ENCODE peak calls at places on chromosomes 5 and 9, in eight cellular contexts. O is GM12878; I is RWPE1; A is cardiac muscle cell; E is IMR-90; R is uterus; V is CD8-positive, alpha-beta memory T cell; N is gastrocnemius medialis. D is an unnamed sample.

GRCh38 chr5:852431-853401 is 1.9 kb upstream of the ZDHHC11 start:
- DNase-seq in O (no peak), I (no peak), A (no peak), E (no peak), R (no peak), V (no peak), N (peak), D (no peak)

GRCh38 chr9:70297141-70297540 is 38.4 kb downstream of the SMC5 start:
- DNase-seq in O (no peak), I (no peak), A (no peak), E (peak), R (no peak), V (no peak), N (no peak), D (no peak)

GRCh38 chr9:71627537-71627936 is 140.8 kb downstream of the CEMIP2 start:
- DNase-seq in O (no peak), I (no peak), A (no peak), E (no peak), R (no peak), V (no peak), N (no peak), D (no peak)

GRCh38 chr5:113246371-113246870 is 188.4 kb downstream of the TSSK1B start:
- DNase-seq in O (no peak), I (no peak), A (peak), E (no peak), R (peak), V (no peak), N (no peak), D (no peak)

GRCh38 chr5:181088289-181088688 is 42.7 kb downstream of the OR2V1 start:
- DNase-seq in O (no peak), I (peak), A (no peak), E (no peak), R (no peak), V (no peak), N (no peak), D (no peak)

GRCh38 chr9:4299006-4299795 is 667 bp downstream of the GLIS3 start:
- DNase-seq in O (no peak), I (no peak), A (peak), E (peak), R (peak), V (peak), N (peak), D (peak)

GRCh38 chr9:70205366-70206020 is 53.3 kb upstream of the SMC5 start:
- DNase-seq in O (no peak), I (peak), A (no peak), E (no peak), R (no peak), V (no peak), N (no peak), D (no peak)

GRCh38 chr9:23824241-23825142 is 1.5 kb downstream of the ELAVL2 start:
- DNase-seq in O (no peak), I (peak), A (no peak), E (no peak), R (no peak), V (no peak), N (no peak), D (peak)

GRCh38 chr5:180915924-180916323 is 17.0 kb downstream of the BTNL8 start:
- DNase-seq in O (no peak), I (no peak), A (no peak), E (no peak), R (no peak), V (no peak), N (no peak), D (no peak)

GRCh38 chr9:3040761-3041160 is 196.9 kb upstream of the PUM3 start:
- DNase-seq in O (no peak), I (no peak), A (no peak), E (no peak), R (no peak), V (no peak), N (no peak), D (no peak)

GRCh38 chr5:141245250-141245717 is at the start of gene PCDHB15:
- DNase-seq in O (no peak), I (no peak), A (peak), E (no peak), R (peak), V (no peak), N (no peak), D (no peak)

GRCh38 chr5:131505237-131505908 is 129.7 kb downstream of the RAPGEF6 start:
- DNase-seq in O (no peak), I (no peak), A (no peak), E (peak), R (no peak), V (no peak), N (no peak), D (no peak)

GRCh38 chr9:90783964-90784363 is 17.7 kb upstream of the SYK start:
- DNase-seq in O (no peak), I (no peak), A (no peak), E (no peak), R (no peak), V (no peak), N (no peak), D (no peak)

GRCh38 chr5:177607452-177608192 is 7.7 kb downstream of the B4GALT7 start:
- DNase-seq in O (no peak), I (peak), A (peak), E (peak), R (peak), V (peak), N (peak), D (peak)

GRCh38 chr9:131954299-131954698 is 125.4 kb downstream of the MED27 start:
- DNase-seq in O (no peak), I (no peak), A (no peak), E (no peak), R (no peak), V (no peak), N (no peak), D (no peak)

GRCh38 chr9:3007331-3007730 is 163.4 kb upstream of the PUM3 start:
- DNase-seq in O (no peak), I (no peak), A (no peak), E (no peak), R (no peak), V (no peak), N (no peak), D (no peak)

GRCh38 chr9:94553029-94553938 is 1.6 kb upstream of the PCAT7 start:
- DNase-seq in O (no peak), I (no peak), A (no peak), E (no peak), R (no peak), V (no peak), N (no peak), D (no peak)

GRCh38 chr9:128902351-128903078 is 18.3 kb upstream of the PHYHD1 start:
- DNase-seq in O (no peak), I (peak), A (no peak), E (no peak), R (no peak), V (peak), N (no peak), D (no peak)

GRCh38 chr9:91346644-91347043 is 15.1 kb downstream of the AUH start:
- DNase-seq in O (no peak), I (peak), A (no peak), E (peak), R (no peak), V (no peak), N (no peak), D (no peak)

GRCh38 chr5:82225525-82226172 is 52.5 kb downstream of the RPS23 start:
- DNase-seq in O (peak), I (peak), A (peak), E (peak), R (peak), V (peak), N (peak), D (peak)

GRCh38 chr5:143031781-143032724 is 261.9 kb downstream of the ARHGAP26 start:
- DNase-seq in O (no peak), I (no peak), A (no peak), E (no peak), R (no peak), V (no peak), N (no peak), D (no peak)

GRCh38 chr5:111223790-111224560 is at the start of gene CAMK4:
- DNase-seq in O (no peak), I (peak), A (peak), E (peak), R (peak), V (peak), N (no peak), D (peak)

GRCh38 chr5:124732349-124732875 is 14.0 kb downstream of the ZNF608 start:
- DNase-seq in O (no peak), I (no peak), A (no peak), E (no peak), R (no peak), V (no peak), N (no peak), D (no peak)

GRCh38 chr9:124868511-124869465 is 6.9 kb downstream of the ARPC5L start:
- DNase-seq in O (no peak), I (peak), A (peak), E (peak), R (peak), V (peak), N (peak), D (peak)

GRCh38 chr5:6734243-6734695 is 21.0 kb downstream of the TENT4A start:
- DNase-seq in O (no peak), I (no peak), A (peak), E (peak), R (no peak), V (no peak), N (peak), D (no peak)

GRCh38 chr9:79026311-79026710 is 545.5 kb upstream of the TLE4 start:
- DNase-seq in O (peak), I (peak), A (no peak), E (no peak), R (no peak), V (no peak), N (no peak), D (no peak)

GRCh38 chr5:132234684-132235062 is 7.0 kb upstream of the P4HA2 start:
- DNase-seq in O (no peak), I (no peak), A (no peak), E (no peak), R (peak), V (no peak), N (no peak), D (no peak)

GRCh38 chr5:177545487-177546261 is 8.7 kb downstream of the FAM193B start:
- DNase-seq in O (no peak), I (peak), A (peak), E (peak), R (peak), V (no peak), N (peak), D (no peak)

GRCh38 chr5:90882448-90882847 is 323.9 kb downstream of the ADGRV1 start:
- DNase-seq in O (no peak), I (no peak), A (no peak), E (no peak), R (no peak), V (no peak), N (no peak), D (no peak)

GRCh38 chr5:140225396-140225795 is 50.4 kb downstream of the CYSTM1 start:
- DNase-seq in O (no peak), I (no peak), A (no peak), E (no peak), R (no peak), V (no peak), N (no peak), D (no peak)

GRCh38 chr5:150264667-150265603 is 24.6 kb downstream of the CAMK2A start:
- DNase-seq in O (no peak), I (no peak), A (no peak), E (no peak), R (no peak), V (no peak), N (no peak), D (no peak)

GRCh38 chr9:105063665-105064247 is 135.8 kb upstream of the ABCA1 start:
- DNase-seq in O (no peak), I (peak), A (peak), E (peak), R (peak), V (no peak), N (peak), D (no peak)

GRCh38 chr9:130931508-130932150 is 7.4 kb downstream of the FIBCD1 start:
- DNase-seq in O (peak), I (no peak), A (no peak), E (no peak), R (no peak), V (no peak), N (no peak), D (no peak)

GRCh38 chr5:179301376-179301775 is 43.9 kb downstream of the ADAMTS2 start:
- DNase-seq in O (no peak), I (no peak), A (no peak), E (no peak), R (no peak), V (no peak), N (peak), D (peak)

GRCh38 chr9:86637515-86637914 is 283.3 kb upstream of the TUT7 start:
- DNase-seq in O (no peak), I (peak), A (peak), E (peak), R (peak), V (no peak), N (no peak), D (peak)

GRCh38 chr5:95878417-95879323 is 56.1 kb upstream of the GLRX start:
- DNase-seq in O (peak), I (no peak), A (no peak), E (no peak), R (no peak), V (no peak), N (peak), D (no peak)

GRCh38 chr5:95879661-95880060 is 57.1 kb upstream of the GLRX start:
- DNase-seq in O (no peak), I (no peak), A (no peak), E (no peak), R (no peak), V (no peak), N (peak), D (no peak)

GRCh38 chr5:95881833-95882232 is 59.3 kb upstream of the GLRX start:
- DNase-seq in O (no peak), I (no peak), A (no peak), E (no peak), R (no peak), V (no peak), N (peak), D (no peak)

GRCh38 chr5:95883185-95884020 is 60.9 kb upstream of the GLRX start:
- DNase-seq in O (peak), I (no peak), A (no peak), E (no peak), R (no peak), V (no peak), N (peak), D (no peak)

GRCh38 chr5:95880081-95880926 is 57.8 kb upstream of the GLRX start:
- DNase-seq in O (no peak), I (no peak), A (no peak), E (no peak), R (no peak), V (no peak), N (no peak), D (no peak)
- H3K27ac ChIP-seq in O (no peak), I (no peak), A (no peak), E (peak), R (no peak), V (no peak), N (no peak), D (no peak)

DNA sequence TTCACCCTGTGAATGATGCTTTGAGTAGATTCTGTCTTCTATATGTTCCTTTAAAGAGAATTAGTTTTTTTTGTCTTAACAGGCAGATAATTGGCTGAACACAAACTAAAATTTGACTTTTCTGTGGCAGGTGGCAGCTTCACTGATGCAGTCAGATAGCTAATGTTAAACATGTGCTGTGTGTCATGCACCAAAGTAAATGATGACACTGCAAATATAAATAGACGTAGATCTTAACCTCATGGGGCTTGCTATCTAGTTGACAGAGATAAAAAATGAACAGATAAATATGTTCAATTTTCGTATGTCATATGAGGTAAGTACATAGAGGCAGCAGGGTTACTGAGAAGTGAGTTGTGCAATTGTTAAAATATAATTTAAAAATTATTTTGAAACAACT is 82.7 kb downstream of the PARP8 start:
- DNase-seq in O (no peak), I (no peak), A (no peak), E (no peak), R (no peak), V (no peak), N (no peak), D (no peak)
- H3K27ac ChIP-seq in O (no peak), I (no peak), A (no peak), E (no peak), R (no peak), V (no peak), N (no peak), D (no peak)

DNA sequence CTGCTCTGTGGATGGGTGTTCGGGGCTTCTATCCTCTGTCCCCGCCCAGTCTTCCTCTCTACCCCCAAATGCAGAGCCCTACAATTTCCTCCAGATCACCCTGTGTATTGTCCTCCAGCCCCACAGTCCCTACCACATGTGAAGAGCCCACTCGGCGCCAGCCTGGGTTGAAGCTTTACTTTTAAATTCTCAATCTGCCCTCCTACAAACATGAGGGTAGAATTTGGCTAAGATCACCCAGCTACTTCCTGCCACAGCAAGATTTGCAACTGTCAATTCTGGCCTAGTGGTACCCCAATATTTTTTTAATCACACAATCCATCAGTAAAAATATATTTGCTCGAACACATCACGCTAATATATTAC is 3.9 kb downstream of the AKNA start:
- DNase-seq in O (no peak), I (no peak), A (no peak), E (no peak), R (no peak), V (peak), N (no peak), D (no peak)
- H3K27ac ChIP-seq in O (peak), I (peak), A (peak), E (peak), R (peak), V (peak), N (peak), D (no peak)

GRCh38 chr5:56412601-56413379 is 179.7 kb upstream of the ANKRD55 start:
- DNase-seq in O (peak), I (no peak), A (no peak), E (no peak), R (no peak), V (no peak), N (peak), D (no peak)
- H3K27ac ChIP-seq in O (peak), I (no peak), A (no peak), E (no peak), R (no peak), V (no peak), N (no peak), D (peak)

GRCh38 chr5:56471707-56472106 is 238.6 kb upstream of the ANKRD55 start:
- DNase-seq in O (no peak), I (no peak), A (no peak), E (no peak), R (no peak), V (no peak), N (no peak), D (no peak)
- H3K27ac ChIP-seq in O (no peak), I (no peak), A (no peak), E (no peak), R (no peak), V (no peak), N (no peak), D (no peak)

GRCh38 chr5:77816686-77817085 is 40.5 kb upstream of the TBCA start:
- DNase-seq in O (no peak), I (peak), A (no peak), E (no peak), R (no peak), V (no peak), N (no peak), D (no peak)
- H3K27ac ChIP-seq in O (no peak), I (no peak), A (no peak), E (no peak), R (no peak), V (no peak), N (no peak), D (no peak)

GRCh38 chr9:136994885-136995224 is 1.5 kb downstream of the CLIC3 start:
- DNase-seq in O (no peak), I (no peak), A (no peak), E (no peak), R (no peak), V (no peak), N (no peak), D (no peak)
- H3K27ac ChIP-seq in O (no peak), I (peak), A (no peak), E (no peak), R (no peak), V (no peak), N (no peak), D (no peak)